ENCODE peak calls at places on chromosome 17, in nine cellular contexts. G, J, L, Z, I, D, X, E and H are unnamed samples.
A peak's percentile ranks its signal among the peaks of the same experiment; 100 is the strongest.

GRCh38 chr17:74822329-74823175 is 37.1 kb downstream of the GRIN2C start:
- DNase-seq in L (no peak), Z (peak; percentile 78), X (no peak), I (no peak), G (no peak), D (no peak), J (no peak), E (no peak), H (peak; percentile 42)

GRCh38 chr17:33947762-33948161 is 307.3 kb upstream of the CCL2 start:
- DNase-seq in J (no peak), X (no peak), E (no peak), Z (no peak), G (no peak), I (no peak), D (no peak), L (no peak), H (no peak)

GRCh38 chr17:40318835-40319332 is 9.9 kb downstream of the RARA start:
- DNase-seq in Z (no peak), D (no peak), I (no peak), G (no peak), X (no peak), L (no peak), J (no peak), E (no peak), H (no peak)

GRCh38 chr17:27674335-27674734 is 43.3 kb downstream of the LGALS9 start:
- DNase-seq in I (no peak), J (no peak), L (no peak), X (no peak), D (no peak), E (no peak), Z (no peak), G (no peak), H (no peak)

GRCh38 chr17:68035131-68035522 is 408 bp upstream of the KPNA2 start:
- DNase-seq in L (peak; percentile 95), J (peak; percentile 65), G (peak; percentile 98), E (no peak), X (peak; percentile 93), Z (no peak), I (no peak), D (no peak), H (peak; percentile 100)

GRCh38 chr17:82531431-82531881 is 11.9 kb downstream of the FOXK2 start:
- DNase-seq in L (no peak), E (no peak), J (no peak), D (no peak), G (no peak), Z (no peak), I (no peak), X (no peak), H (no peak)

GRCh38 chr17:301681-302299 is 50.8 kb downstream of the RPH3AL start:
- DNase-seq in D (no peak), I (peak; percentile 29), J (no peak), G (no peak), L (no peak), Z (peak; percentile 73), E (no peak), X (no peak), H (no peak)

GRCh38 chr17:1762233-1762905 is 509 bp downstream of the SERPINF1 start:
- DNase-seq in X (no peak), Z (peak; percentile 68), L (no peak), J (no peak), I (peak; percentile 33), G (no peak), D (no peak), E (no peak), H (peak; percentile 56)

GRCh38 chr17:54900457-54901229 is at the start of gene TOM1L1:
- DNase-seq in J (no peak), G (peak; percentile 95), Z (peak; percentile 90), I (peak; percentile 40), L (peak; percentile 83), E (no peak), D (no peak), X (peak; percentile 65), H (peak; percentile 97)

GRCh38 chr17:45043813-45044540 is 7.5 kb downstream of the DCAKD start:
- DNase-seq in G (no peak), L (no peak), I (no peak), D (no peak), Z (no peak), E (no peak), J (no peak), X (peak; percentile 75), H (no peak)

GRCh38 chr17:47423406-47424295 is 99.9 kb downstream of the EFCAB13 start:
- DNase-seq in D (peak; percentile 54), X (no peak), E (no peak), J (no peak), G (peak; percentile 37), I (no peak), Z (peak; percentile 67), L (peak; percentile 50), H (peak; percentile 68)

GRCh38 chr17:3034578-3034920 is 28.9 kb downstream of the OR1D5 start:
- DNase-seq in E (no peak), X (no peak), L (no peak), D (no peak), Z (no peak), I (no peak), J (no peak), G (no peak), H (no peak)

GRCh38 chr17:44979426-44980273 is 11.5 kb upstream of the C1QL1 start:
- DNase-seq in D (no peak), J (no peak), X (no peak), L (no peak), E (no peak), Z (no peak), I (no peak), G (peak; percentile 57), H (peak; percentile 88)

GRCh38 chr17:4038076-4038475 is 73.8 kb upstream of the ATP2A3 start:
- DNase-seq in I (no peak), D (no peak), J (no peak), Z (no peak), L (no peak), G (no peak), X (no peak), E (no peak), H (no peak)

GRCh38 chr17:40791808-40792436 is 7.8 kb downstream of the KRT28 start:
- DNase-seq in I (peak; percentile 40), X (peak; percentile 47), J (no peak), D (no peak), G (no peak), L (no peak), E (no peak), Z (peak; percentile 39), H (peak; percentile 34)

GRCh38 chr17:81417879-81418709 is 22.8 kb downstream of the BAHCC1 start:
- DNase-seq in Z (no peak), G (no peak), L (no peak), X (no peak), D (no peak), I (no peak), J (no peak), E (no peak), H (no peak)

GRCh38 chr17:31388770-31389672 is 2.5 kb upstream of the RAB11FIP4 start:
- DNase-seq in Z (peak; percentile 85), X (no peak), J (no peak), I (no peak), L (peak; percentile 28), D (peak; percentile 80), G (peak; percentile 46), E (no peak), H (peak; percentile 56)

GRCh38 chr17:74868908-74869255 is 3.9 kb downstream of the FDXR start:
- DNase-seq in G (no peak), L (no peak), Z (no peak), D (no peak), E (no peak), X (no peak), J (no peak), I (no peak), H (no peak)

GRCh38 chr17:34423978-34424813 is 61.2 kb upstream of the CCL1 start:
- DNase-seq in E (no peak), Z (no peak), J (no peak), X (no peak), L (no peak), D (no peak), I (no peak), G (no peak), H (peak; percentile 19)

GRCh38 chr17:60506312-60506711 is 19.7 kb downstream of the APPBP2 start:
- DNase-seq in E (peak; percentile 46), Z (no peak), I (peak; percentile 75), X (peak; percentile 18), D (no peak), G (peak; percentile 74), L (no peak), J (no peak), H (no peak)

GRCh38 chr17:39527220-39527813 is 66.0 kb downstream of the CDK12 start:
- DNase-seq in J (no peak), I (no peak), G (peak; percentile 13), X (no peak), Z (no peak), E (no peak), D (no peak), L (peak; percentile 10), H (peak; percentile 40)

GRCh38 chr17:17737938-17738894 is 57.0 kb downstream of the RAI1 start:
- DNase-seq in X (no peak), G (no peak), Z (peak; percentile 67), J (no peak), D (peak; percentile 65), I (no peak), L (no peak), E (no peak), H (peak; percentile 19)

GRCh38 chr17:67528751-67529436 is 151.8 kb downstream of the PITPNC1 start:
- DNase-seq in L (peak; percentile 44), E (peak; percentile 17), I (peak; percentile 87), G (peak; percentile 90), X (no peak), J (no peak), Z (peak; percentile 91), D (no peak), H (peak; percentile 43)

GRCh38 chr17:73799091-73799490 is 154.8 kb upstream of the SDK2 start:
- DNase-seq in L (no peak), D (no peak), Z (no peak), X (no peak), E (no peak), J (no peak), I (no peak), G (no peak), H (no peak)

GRCh38 chr17:38693700-38694329 is 11.3 kb upstream of the MLLT6 start:
- DNase-seq in E (no peak), L (no peak), X (no peak), Z (no peak), D (no peak), G (no peak), J (no peak), I (peak; percentile 72), H (no peak)

GRCh38 chr17:62187681-62188080 is 122.6 kb upstream of the MED13 start:
- DNase-seq in D (no peak), G (no peak), X (no peak), Z (no peak), J (no peak), L (no peak), I (peak; percentile 43), E (no peak), H (no peak)

GRCh38 chr17:81043725-81044427 is 8.9 kb downstream of the BAIAP2 start:
- DNase-seq in E (no peak), D (no peak), X (no peak), I (no peak), Z (peak; percentile 27), J (no peak), L (no peak), G (no peak), H (no peak)

GRCh38 chr17:74239169-74239568 is 25.8 kb downstream of the TTYH2 start:
- DNase-seq in E (no peak), D (no peak), I (no peak), Z (no peak), G (no peak), X (no peak), L (no peak), J (no peak), H (no peak)

GRCh38 chr17:68101992-68102758 is 66.6 kb downstream of the KPNA2 start:
- DNase-seq in L (peak; percentile 6), Z (peak; percentile 45), X (no peak), G (peak; percentile 36), I (no peak), D (peak; percentile 34), J (no peak), E (no peak), H (peak; percentile 67)

GRCh38 chr17:21037117-21037803 is 5.6 kb downstream of the USP22 start:
- DNase-seq in X (no peak), Z (no peak), G (no peak), E (no peak), J (no peak), D (no peak), I (no peak), L (no peak), H (no peak)

GRCh38 chr17:55571095-55571494 is 59.8 kb upstream of the SMIM36 start:
- DNase-seq in J (no peak), L (no peak), X (no peak), I (no peak), D (no peak), G (no peak), Z (no peak), E (no peak), H (no peak)